ENCODE peak calls at places on chromosomes 1 and 21, in six cellular contexts. J is suprapubic skin, O is GM23338, B is AG09319, M is uterus, F is body of pancreas. H is an unnamed sample.

GRCh38 chr21:36563301-36563926 is 83.5 kb upstream of the CLDN14 start:
- DNase-seq in F (no peak), J (no peak), M (no peak), B (peak), O (no peak), H (no peak)

GRCh38 chr1:91871994-91872393 is 14.0 kb downstream of the TGFBR3 start:
- DNase-seq in O (no peak), B (no peak), F (no peak), M (no peak), J (no peak), H (no peak)

GRCh38 chr1:150893336-150893913 is 6.5 kb downstream of the CTXND2 start:
- DNase-seq in B (no peak), F (no peak), J (no peak), M (no peak), O (no peak), H (no peak)

GRCh38 chr1:63073530-63074306 is 248.6 kb upstream of the FOXD3 start:
- DNase-seq in J (no peak), M (no peak), B (no peak), F (peak), O (peak), H (no peak)

GRCh38 chr1:179933219-179933618 is 21.4 kb upstream of the CEP350 start:
- DNase-seq in F (no peak), B (no peak), O (no peak), J (no peak), M (no peak), H (no peak)

GRCh38 chr1:219465247-219466093 is 147.4 kb downstream of the ZC3H11B start:
- DNase-seq in B (peak), M (no peak), O (no peak), J (no peak), F (no peak), H (no peak)

GRCh38 chr1:22872971-22873664 is 99.5 kb downstream of the LACTBL1 start:
- DNase-seq in M (no peak), B (no peak), F (no peak), O (no peak), J (no peak), H (no peak)

GRCh38 chr1:193077991-193078390 is 18.6 kb downstream of the RO60 start:
- DNase-seq in J (no peak), M (no peak), F (no peak), O (no peak), B (no peak), H (no peak)

GRCh38 chr21:14977814-14978213 is 87.0 kb downstream of the NRIP1 start:
- DNase-seq in M (no peak), F (peak), J (no peak), O (no peak), B (no peak), H (no peak)

GRCh38 chr21:33117268-33117888 is 47.4 kb downstream of the OLIG1 start:
- DNase-seq in O (no peak), F (no peak), B (no peak), J (no peak), M (no peak), H (no peak)

GRCh38 chr1:15034656-15035055 is 118.9 kb upstream of the TMEM51 start:
- DNase-seq in O (no peak), F (no peak), J (no peak), B (no peak), M (no peak), H (no peak)

GRCh38 chr1:15035236-15035635 is 118.3 kb upstream of the TMEM51 start:
- DNase-seq in F (no peak), B (no peak), O (no peak), J (no peak), M (no peak), H (no peak)

GRCh38 chr1:15036101-15036500 is 117.4 kb upstream of the TMEM51 start:
- DNase-seq in F (no peak), J (no peak), B (no peak), M (no peak), O (no peak), H (no peak)

GRCh38 chr1:15031251-15031930 is 122.2 kb upstream of the TMEM51 start:
- DNase-seq in M (no peak), J (no peak), B (no peak), F (no peak), O (no peak), H (no peak)

DNA sequence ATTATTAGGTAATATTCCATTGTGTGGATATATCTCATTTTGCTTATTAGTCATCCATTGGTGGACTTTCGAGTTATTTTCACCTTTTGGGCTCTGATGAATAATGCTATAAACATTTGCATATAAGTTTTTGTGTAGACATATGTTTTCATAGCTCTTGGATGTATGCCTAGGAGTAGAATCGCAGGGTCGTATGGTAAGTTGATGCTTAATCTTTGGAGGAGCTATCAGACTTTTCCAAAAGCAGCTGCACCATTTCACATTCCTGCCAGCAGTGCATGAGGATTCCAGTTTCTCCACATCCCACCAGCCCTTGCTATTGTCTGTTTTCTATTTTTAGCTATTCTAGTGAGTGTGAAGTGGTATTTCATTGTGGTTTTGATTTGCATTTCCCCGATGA is 120.3 kb upstream of the TMEM51 start:
- DNase-seq in F (no peak), M (no peak), O (no peak), B (no peak), J (no peak), H (no peak)
- TF ChIP-seq CTCF in F (no peak), M (no peak), O (no peak), B (peak), J (no peak), H (no peak)

GRCh38 chr1:246809473-246809872 is 85.3 kb downstream of the SCCPDH start:
- DNase-seq in F (no peak), B (no peak), M (no peak), O (no peak), J (no peak), H (no peak)
- TF ChIP-seq CTCF in F (no peak), B (no peak), M (no peak), O (peak), J (no peak), H (no peak)

DNA sequence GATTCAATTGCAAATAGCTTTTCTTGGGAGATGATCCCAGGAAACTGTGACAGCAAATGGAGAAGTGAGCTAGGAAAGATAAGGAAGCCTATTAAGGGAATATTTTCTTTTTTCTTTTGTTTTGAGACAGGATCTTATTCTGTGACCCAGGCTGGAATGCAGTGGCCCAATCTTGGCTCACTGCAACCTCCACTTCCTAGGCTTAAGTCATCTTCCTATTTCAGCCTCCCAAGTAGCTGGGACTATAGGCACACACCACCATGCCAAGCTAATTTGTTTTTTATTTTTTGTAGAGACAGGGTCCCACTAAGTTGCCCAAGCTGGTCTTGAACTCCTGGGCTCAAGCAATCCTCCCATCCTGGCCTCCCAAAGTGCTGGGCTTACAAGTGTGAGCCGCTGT is 433.7 kb downstream of the RPS6KC1 start:
- DNase-seq in J (no peak), O (no peak), M (no peak), B (no peak), F (no peak), H (no peak)
- TF ChIP-seq CTCF in J (no peak), O (no peak), M (no peak), B (no peak), F (no peak), H (no peak)

DNA sequence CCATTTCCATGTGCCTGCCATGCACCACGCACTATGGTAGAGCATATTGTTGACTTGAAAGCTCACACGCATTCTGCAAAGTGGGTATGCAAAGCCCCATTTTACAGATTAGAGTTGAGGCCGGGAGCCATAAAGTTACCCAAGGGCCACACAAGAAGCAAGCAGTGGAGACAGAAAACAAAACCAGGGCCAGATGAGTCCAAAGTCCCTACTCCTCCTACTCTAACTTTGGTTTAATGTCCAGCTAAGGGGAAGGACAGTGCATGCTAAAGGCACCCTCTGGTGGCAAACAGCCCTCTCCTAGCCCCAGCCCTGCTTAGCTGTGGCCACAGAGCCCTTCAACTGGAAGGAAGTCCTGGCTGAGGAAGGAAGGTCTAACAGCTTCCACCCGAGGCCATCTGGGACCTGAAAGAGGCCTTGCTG is 74.9 kb downstream of the SLC66A1 start:
- DNase-seq in M (no peak), F (no peak), J (no peak), O (no peak), B (no peak), H (no peak)
- TF ChIP-seq CTCF in M (no peak), F (no peak), J (no peak), O (peak), B (no peak), H (no peak)

GRCh38 chr1:203039609-203040517 is 13.6 kb downstream of the PPFIA4 start:
- DNase-seq in J (no peak), F (no peak), O (peak), B (no peak), M (peak), H (peak)
- TF ChIP-seq CTCF in J (no peak), F (no peak), O (peak), B (peak), M (no peak), H (peak)

GRCh38 chr1:103788377-103788776 is 38.7 kb downstream of the AMY1C start:
- DNase-seq in J (no peak), B (no peak), F (no peak), O (peak), M (no peak), H (no peak)
- TF ChIP-seq CTCF in J (no peak), B (no peak), F (no peak), O (no peak), M (no peak), H (no peak)

DNA sequence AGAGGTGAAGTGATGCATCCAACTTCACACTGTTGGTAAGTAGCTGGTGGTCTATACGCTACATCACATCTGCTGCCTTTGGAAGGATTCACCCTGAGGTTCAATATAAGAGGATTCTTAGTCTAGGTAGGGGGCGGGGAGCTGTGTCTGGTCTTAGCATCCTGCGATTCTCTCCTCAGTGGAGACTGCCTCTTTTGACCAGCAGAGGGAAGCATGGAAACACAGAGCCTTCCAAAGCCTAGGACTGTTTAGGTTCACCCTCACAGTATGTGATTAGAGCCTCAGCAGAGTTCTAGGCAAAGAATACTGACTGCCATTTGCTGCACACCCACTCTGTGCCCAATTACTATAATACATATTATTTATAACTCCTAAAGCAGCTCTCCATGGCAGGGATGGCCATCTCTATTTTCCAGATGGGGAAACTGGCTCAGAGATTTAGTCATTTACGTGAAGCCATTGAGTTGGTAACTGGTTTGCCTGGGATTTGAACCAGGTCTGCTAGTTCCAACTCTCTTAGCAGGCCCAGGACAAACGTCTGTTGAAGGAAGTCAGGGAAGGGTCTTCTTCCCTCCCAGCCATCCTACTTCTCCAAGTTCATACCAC is 28.9 kb upstream of the EFCAB14 start:
- DNase-seq in O (peak), M (peak), J (no peak), B (no peak), F (peak), H (peak)
- TF ChIP-seq CTCF in O (peak), M (peak), J (peak), B (peak), F (no peak), H (no peak)

DNA sequence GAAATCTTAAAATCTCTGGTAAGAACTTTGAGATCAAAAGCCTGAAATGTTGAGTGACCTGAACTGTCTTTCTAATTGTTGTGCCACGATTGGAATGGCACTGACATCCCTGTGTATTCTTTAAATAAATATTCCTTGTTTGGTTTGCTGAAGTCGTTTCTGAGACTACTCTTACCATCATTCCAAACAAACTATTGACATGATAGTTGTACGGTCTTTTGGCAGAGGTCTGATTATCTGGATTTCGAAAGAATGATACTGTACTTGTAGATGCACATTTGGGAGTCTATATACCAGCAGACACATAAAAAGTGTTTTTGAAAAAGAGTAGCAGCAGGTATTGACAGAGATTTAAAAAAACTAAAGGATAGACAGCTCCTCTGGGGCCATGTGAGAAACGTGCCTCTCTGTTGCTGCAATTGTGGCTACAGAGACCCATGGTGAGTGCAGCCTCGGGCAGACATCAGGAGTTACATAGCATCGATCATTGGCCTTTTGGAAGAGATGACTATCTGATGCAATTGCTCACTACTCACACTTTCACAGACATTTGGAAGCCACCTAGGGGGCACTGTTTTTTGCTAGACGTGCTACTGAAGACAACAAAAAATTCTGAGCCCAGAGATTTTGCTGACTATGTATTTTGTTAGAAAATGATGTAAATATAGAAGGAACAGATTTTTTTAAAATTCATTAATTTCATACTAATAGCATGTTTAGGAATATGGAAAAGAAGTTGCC is 464.5 kb downstream of the KCNT2 start:
- DNase-seq in J (no peak), M (no peak), F (no peak), O (peak), B (no peak), H (no peak)
- TF ChIP-seq CTCF in J (no peak), M (no peak), F (no peak), O (peak), B (no peak), H (no peak)

H was measured in activated CD8-positive, alpha-beta T cell treated with anti-CD3 and anti-CD28 coated beads for 36 hours.